ENCODE peak calls at places on chromosomes 5 and 9, in four cellular contexts. G is HCT116, Z is progenitor cell of endocrine pancreas, O is PC-3. X is an unnamed sample.

GRCh38 chr9:130845901-130846381 is 10.9 kb downstream of the ABL1 start:
- DNase-seq in G (no peak), Z (no peak), O (peak), X (no peak)

GRCh38 chr9:76459691-76460635 is 981 bp downstream of the GCNT1 start:
- DNase-seq in G (peak), Z (peak), O (peak), X (peak)

GRCh38 chr9:2567922-2568321 is 53.7 kb upstream of the VLDLR start:
- DNase-seq in G (no peak), Z (no peak), O (peak), X (no peak)

GRCh38 chr9:132647355-132647754 is 22.4 kb downstream of the DDX31 start:
- DNase-seq in G (no peak), Z (no peak), O (peak), X (no peak)

GRCh38 chr9:32728181-32728580 is 55.2 kb upstream of the TMEM215 start:
- DNase-seq in G (no peak), Z (no peak), O (no peak), X (no peak)

GRCh38 chr5:171415115-171415730 is 4.2 kb upstream of the FGF18 start:
- DNase-seq in G (no peak), Z (no peak), O (peak), X (no peak)

GRCh38 chr5:159902444-159903121 is 13.7 kb upstream of the ADRA1B start:
- DNase-seq in G (peak), Z (no peak), O (peak), X (no peak)

GRCh38 chr9:76464706-76465105 is 5.7 kb downstream of the GCNT1 start:
- DNase-seq in G (no peak), Z (no peak), O (no peak), X (no peak)

GRCh38 chr9:18351216-18351615 is 122.7 kb upstream of the ADAMTSL1 start:
- DNase-seq in G (no peak), Z (no peak), O (no peak), X (no peak)

GRCh38 chr5:143402464-143403356 is 776 bp downstream of the NR3C1 start:
- DNase-seq in G (no peak), Z (peak), O (peak), X (peak)

GRCh38 chr5:79416499-79416898 is 97.4 kb downstream of the HOMER1 start:
- DNase-seq in G (no peak), Z (no peak), O (no peak), X (no peak)

GRCh38 chr9:20356392-20357206 is 265.7 kb downstream of the MLLT3 start:
- DNase-seq in G (peak), Z (peak), O (peak), X (peak)

GRCh38 chr5:109914906-109915305 is 225.2 kb downstream of the MAN2A1 start:
- DNase-seq in G (no peak), Z (no peak), O (no peak), X (no peak)

GRCh38 chr9:29691758-29692407 is 2118.6 kb upstream of the C9orf72 start:
- DNase-seq in G (peak), Z (no peak), O (peak), X (peak)

GRCh38 chr9:33285502-33285901 is 4.8 kb upstream of the NFX1 start:
- DNase-seq in G (no peak), Z (no peak), O (no peak), X (no peak)

GRCh38 chr9:137793196-137793841 is 84.3 kb upstream of the CACNA1B start:
- DNase-seq in G (no peak), Z (no peak), O (no peak), X (no peak)

GRCh38 chr5:107023732-107024131 is 647.0 kb downstream of the EFNA5 start:
- DNase-seq in G (no peak), Z (no peak), O (no peak), X (no peak)

GRCh38 chr9:134630393-134630790 is 11.2 kb upstream of the COL5A1 start:
- DNase-seq in G (no peak), Z (no peak), O (no peak), X (no peak)

GRCh38 chr9:126454250-126454649 is 127.6 kb downstream of the MVB12B start:
- DNase-seq in G (no peak), Z (no peak), O (no peak), X (no peak)

GRCh38 chr5:54679686-54680085 is 162.1 kb downstream of the SNX18 start:
- DNase-seq in G (no peak), Z (no peak), O (no peak), X (no peak)

GRCh38 chr5:133245191-133246052 is 193.6 kb downstream of the HSPA4 start:
- DNase-seq in G (peak), Z (no peak), O (peak), X (no peak)

GRCh38 chr9:137494104-137494544 is 35.0 kb upstream of the NSMF start:
- DNase-seq in G (no peak), Z (no peak), O (peak), X (no peak)

GRCh38 chr9:128702445-128702948 is at the start of gene PKN3:
- DNase-seq in G (peak), Z (peak), O (peak), X (peak)

GRCh38 chr9:137241490-137242328 is 622 bp downstream of the TUBB4B start:
- DNase-seq in G (no peak), Z (no peak), O (peak), X (no peak)

GRCh38 chr9:24095246-24095645 is 269.2 kb upstream of the ELAVL2 start:
- DNase-seq in G (no peak), Z (no peak), O (no peak), X (no peak)

GRCh38 chr9:24090566-24090965 is 264.5 kb upstream of the ELAVL2 start:
- DNase-seq in G (no peak), Z (no peak), O (peak), X (no peak)
- TF ChIP-seq CTCF in G (no peak), Z (peak), O (peak), X (peak)

GRCh38 chr9:124014355-124015026 is 2.9 kb downstream of the LHX2 start:
- DNase-seq in G (no peak), Z (no peak), O (no peak), X (no peak)

GRCh38 chr9:124016152-124017063 is 4.8 kb downstream of the LHX2 start:
- DNase-seq in G (no peak), Z (no peak), O (no peak), X (no peak)

GRCh38 chr9:124013263-124014211 is 2.0 kb downstream of the LHX2 start:
- DNase-seq in G (no peak), Z (no peak), O (no peak), X (no peak)

GRCh38 chr9:124015661-124016131 is 4.1 kb downstream of the LHX2 start:
- DNase-seq in G (no peak), Z (no peak), O (no peak), X (no peak)

GRCh38 chr9:124015091-124015660 is 3.6 kb downstream of the LHX2 start:
- DNase-seq in G (no peak), Z (no peak), O (no peak), X (no peak)
- TF ChIP-seq CTCF in G (no peak), Z (no peak), O (no peak), X (no peak)

GRCh38 chr9:117156771-117157535 is 257.9 kb downstream of the ASTN2 start:
- DNase-seq in G (no peak), Z (no peak), O (no peak), X (no peak)

GRCh38 chr9:117164512-117164911 is 250.3 kb downstream of the ASTN2 start:
- DNase-seq in G (no peak), Z (no peak), O (no peak), X (no peak)

GRCh38 chr9:117156150-117156688 is 258.6 kb downstream of the ASTN2 start:
- DNase-seq in G (no peak), Z (no peak), O (no peak), X (no peak)

GRCh38 chr9:117160254-117160653 is 254.6 kb downstream of the ASTN2 start:
- DNase-seq in G (no peak), Z (no peak), O (no peak), X (no peak)
- TF ChIP-seq CTCF in G (no peak), Z (peak), O (no peak), X (peak)

GRCh38 chr5:74275204-74275992 is 365.1 kb downstream of the ENC1 start:
- DNase-seq in G (no peak), Z (no peak), O (no peak), X (no peak)
- TF ChIP-seq CTCF in G (no peak), Z (no peak), O (no peak), X (no peak)

DNA sequence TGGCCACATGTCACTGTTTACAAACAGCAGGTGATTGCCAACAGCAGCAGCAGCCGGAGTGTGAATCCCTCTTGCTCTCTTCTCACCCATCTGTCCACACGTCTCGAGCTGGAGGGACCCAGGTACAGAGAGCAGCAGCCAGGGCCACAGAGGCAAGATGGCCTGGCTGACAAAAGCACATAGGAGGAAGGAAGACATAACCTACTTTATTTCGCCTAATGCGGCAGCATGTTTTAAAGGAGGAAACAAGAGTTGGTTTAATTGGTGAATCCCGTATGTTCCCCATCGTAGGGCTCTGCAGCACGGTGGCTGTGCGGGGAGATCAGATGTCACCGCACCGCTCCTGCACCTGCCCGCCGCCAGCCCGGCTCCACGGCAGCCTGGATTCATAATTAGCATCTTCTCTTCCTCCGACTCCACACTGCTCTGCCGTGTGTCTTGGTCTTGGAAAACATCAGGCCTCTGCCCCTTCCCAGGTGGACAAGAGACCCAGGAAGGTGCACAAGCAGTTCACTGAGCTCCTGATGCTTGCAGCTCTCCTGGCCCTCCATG is 201.5 kb upstream of the IRX1 start:
- DNase-seq in G (no peak), Z (no peak), O (no peak), X (no peak)
- TF ChIP-seq CTCF in G (no peak), Z (no peak), O (no peak), X (no peak)

GRCh38 chr5:10158886-10159285 is 90.8 kb downstream of the ATPSCKMT start:
- DNase-seq in G (no peak), Z (no peak), O (no peak), X (no peak)
- TF ChIP-seq CTCF in G (no peak), Z (no peak), O (peak), X (no peak)

GRCh38 chr9:91166796-91167366 is 194.8 kb downstream of the AUH start:
- DNase-seq in G (no peak), Z (no peak), O (no peak), X (no peak)
- TF ChIP-seq CTCF in G (no peak), Z (no peak), O (no peak), X (no peak)

GRCh38 chr5:27241564-27242257 is 203.3 kb upstream of the CDH9 start:
- DNase-seq in G (no peak), Z (no peak), O (peak), X (no peak)
- TF ChIP-seq CTCF in G (no peak), Z (no peak), O (no peak), X (no peak)

GRCh38 chr9:124766815-124767554 is 4.1 kb downstream of the NR6A1 start:
- DNase-seq in G (no peak), Z (no peak), O (no peak), X (no peak)

GRCh38 chr9:124766326-124766725 is 4.8 kb downstream of the NR6A1 start:
- DNase-seq in G (no peak), Z (no peak), O (no peak), X (no peak)

GRCh38 chr9:124762633-124763032 is 8.5 kb downstream of the NR6A1 start:
- DNase-seq in G (no peak), Z (no peak), O (no peak), X (no peak)

GRCh38 chr9:124765439-124765835 is 5.7 kb downstream of the NR6A1 start:
- DNase-seq in G (no peak), Z (no peak), O (no peak), X (no peak)

DNA sequence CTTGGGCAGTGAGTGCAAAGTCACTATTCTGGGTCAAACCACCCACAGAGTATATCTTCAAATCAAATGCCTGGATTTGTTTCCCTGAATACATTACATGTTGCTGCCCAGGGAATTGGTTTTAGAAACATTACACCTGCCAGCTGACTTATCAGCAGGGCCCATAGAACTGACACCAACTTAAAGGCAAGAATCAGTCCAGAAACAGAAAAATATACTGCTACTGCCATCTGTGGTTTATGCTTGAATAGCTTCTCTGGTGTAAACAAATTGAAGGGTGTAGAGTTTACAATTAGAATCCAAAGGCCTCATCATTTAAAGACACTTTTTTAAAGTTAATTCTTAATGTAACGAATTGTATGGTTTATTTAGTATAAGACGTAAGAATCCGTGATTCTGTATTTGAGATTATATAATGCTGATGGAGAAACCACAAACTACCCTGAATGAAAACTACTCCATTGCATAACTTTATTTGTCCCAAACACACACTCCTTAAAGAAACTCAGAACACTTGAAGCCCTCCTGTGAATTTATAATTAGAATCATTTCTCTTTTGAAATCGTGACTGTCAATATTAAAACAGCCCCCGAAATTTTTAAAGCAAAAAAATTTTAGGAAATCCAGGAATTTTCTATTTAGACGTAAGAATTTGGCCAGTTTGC is 6.2 kb downstream of the NR6A1 start:
- DNase-seq in G (no peak), Z (no peak), O (peak), X (no peak)
- TF ChIP-seq CTCF in G (peak), Z (peak), O (peak), X (peak)

GRCh38 chr5:168874713-168875380 is 295.7 kb upstream of the PANK3 start:
- DNase-seq in G (peak), Z (no peak), O (peak), X (peak)
- TF ChIP-seq CTCF in G (peak), Z (peak), O (peak), X (peak)

X was measured in neural crest cell.